ENCODE peak calls at places on chromosomes 5 and 9, in ten cellular contexts. One of them, this sample, is unnamed.

GRCh38 chr5:33781286-33781685 is 110.5 kb downstream of the ADAMTS12 start:
- DNase-seq in lung: no peak
- DNase-seq in AG04450: peak; percentile 29
- DNase-seq in cardiac muscle cell: no peak
- DNase-seq in CD4-positive, alpha-beta T cell: no peak
- DNase-seq in GM23338: no peak
- DNase-seq in astrocyte of the cerebellum: peak; percentile 29
- DNase-seq in heart left ventricle: peak; percentile 45
- DNase-seq in GM20000: no peak
- DNase-seq in left ventricle myocardium inferior: no peak
- DNase-seq in this sample: no peak

GRCh38 chr5:116303340-116303739 is 218.5 kb downstream of the COMMD10 start:
- DNase-seq in AG04450: no peak
- DNase-seq in GM20000: no peak
- DNase-seq in cardiac muscle cell: no peak
- DNase-seq in lung: no peak
- DNase-seq in heart left ventricle: no peak
- DNase-seq in GM23338: no peak
- DNase-seq in CD4-positive, alpha-beta T cell: no peak
- DNase-seq in left ventricle myocardium inferior: no peak
- DNase-seq in astrocyte of the cerebellum: no peak
- DNase-seq in this sample: no peak

GRCh38 chr9:88995627-88996026 is 4.4 kb downstream of the S1PR3 start:
- DNase-seq in astrocyte of the cerebellum: no peak
- DNase-seq in AG04450: no peak
- DNase-seq in CD4-positive, alpha-beta T cell: no peak
- DNase-seq in GM23338: no peak
- DNase-seq in left ventricle myocardium inferior: no peak
- DNase-seq in heart left ventricle: no peak
- DNase-seq in GM20000: no peak
- DNase-seq in lung: no peak
- DNase-seq in cardiac muscle cell: no peak
- DNase-seq in this sample: no peak

GRCh38 chr9:122807271-122807900 is 7.5 kb downstream of the OR1K1 start:
- DNase-seq in heart left ventricle: no peak
- DNase-seq in cardiac muscle cell: no peak
- DNase-seq in AG04450: no peak
- DNase-seq in lung: no peak
- DNase-seq in GM20000: no peak
- DNase-seq in left ventricle myocardium inferior: no peak
- DNase-seq in CD4-positive, alpha-beta T cell: no peak
- DNase-seq in astrocyte of the cerebellum: no peak
- DNase-seq in GM23338: no peak
- DNase-seq in this sample: no peak

GRCh38 chr5:126003309-126003708 is 419.9 kb upstream of the GRAMD2B start:
- DNase-seq in GM20000: no peak
- DNase-seq in GM23338: no peak
- DNase-seq in heart left ventricle: peak; percentile 63
- DNase-seq in CD4-positive, alpha-beta T cell: no peak
- DNase-seq in cardiac muscle cell: no peak
- DNase-seq in left ventricle myocardium inferior: peak; percentile 50
- DNase-seq in AG04450: peak; percentile 42
- DNase-seq in lung: no peak
- DNase-seq in astrocyte of the cerebellum: peak; percentile 99
- DNase-seq in this sample: no peak

GRCh38 chr5:132526290-132526973 is 16.9 kb downstream of the IL5 start:
- DNase-seq in GM23338: peak; percentile 90
- DNase-seq in GM20000: peak; percentile 56
- DNase-seq in AG04450: no peak
- DNase-seq in cardiac muscle cell: peak; percentile 66
- DNase-seq in heart left ventricle: no peak
- DNase-seq in CD4-positive, alpha-beta T cell: peak; percentile 33
- DNase-seq in lung: no peak
- DNase-seq in left ventricle myocardium inferior: no peak
- DNase-seq in astrocyte of the cerebellum: peak; percentile 29
- DNase-seq in this sample: no peak

GRCh38 chr5:175749591-175749990 is 91.7 kb downstream of the HRH2 start:
- DNase-seq in heart left ventricle: no peak
- DNase-seq in left ventricle myocardium inferior: no peak
- DNase-seq in cardiac muscle cell: no peak
- DNase-seq in AG04450: no peak
- DNase-seq in CD4-positive, alpha-beta T cell: no peak
- DNase-seq in GM23338: no peak
- DNase-seq in astrocyte of the cerebellum: no peak
- DNase-seq in lung: no peak
- DNase-seq in GM20000: no peak
- DNase-seq in this sample: no peak

GRCh38 chr5:177531209-177531940 is 14.6 kb upstream of the DDX41 start:
- DNase-seq in lung: no peak
- DNase-seq in astrocyte of the cerebellum: no peak
- DNase-seq in GM23338: no peak
- DNase-seq in CD4-positive, alpha-beta T cell: no peak
- DNase-seq in heart left ventricle: peak; percentile 21
- DNase-seq in left ventricle myocardium inferior: no peak
- DNase-seq in AG04450: no peak
- DNase-seq in GM20000: no peak
- DNase-seq in cardiac muscle cell: no peak
- DNase-seq in this sample: no peak

GRCh38 chr9:129868571-129869486 is 33.6 kb downstream of the USP20 start:
- DNase-seq in astrocyte of the cerebellum: no peak
- DNase-seq in lung: no peak
- DNase-seq in AG04450: no peak
- DNase-seq in GM20000: no peak
- DNase-seq in GM23338: no peak
- DNase-seq in cardiac muscle cell: no peak
- DNase-seq in CD4-positive, alpha-beta T cell: peak; percentile 91
- DNase-seq in left ventricle myocardium inferior: no peak
- DNase-seq in heart left ventricle: no peak
- DNase-seq in this sample: no peak

GRCh38 chr9:137318976-137319375 is 16.9 kb upstream of the NRARP start:
- DNase-seq in left ventricle myocardium inferior: peak; percentile 67
- DNase-seq in astrocyte of the cerebellum: no peak
- DNase-seq in lung: no peak
- DNase-seq in CD4-positive, alpha-beta T cell: no peak
- DNase-seq in cardiac muscle cell: peak; percentile 25
- DNase-seq in heart left ventricle: peak; percentile 81
- DNase-seq in GM20000: peak; percentile 21
- DNase-seq in AG04450: no peak
- DNase-seq in GM23338: peak; percentile 62
- DNase-seq in this sample: no peak
- TF ChIP-seq CTCF in left ventricle myocardium inferior: peak; percentile 66
- TF ChIP-seq CTCF in astrocyte of the cerebellum: peak; percentile 54
- TF ChIP-seq CTCF in lung: peak; percentile 5
- TF ChIP-seq CTCF in CD4-positive, alpha-beta T cell: no peak
- TF ChIP-seq CTCF in cardiac muscle cell: no peak
- TF ChIP-seq CTCF in heart left ventricle: peak; percentile 70
- TF ChIP-seq CTCF in GM20000: no peak
- TF ChIP-seq CTCF in AG04450: no peak
- TF ChIP-seq CTCF in GM23338: peak; percentile 68
- TF ChIP-seq CTCF in this sample: peak; percentile 72

GRCh38 chr9:133252301-133252776 is 22.7 kb downstream of the ABO start:
- DNase-seq in lung: peak; percentile 85
- DNase-seq in AG04450: no peak
- DNase-seq in CD4-positive, alpha-beta T cell: no peak
- DNase-seq in GM23338: no peak
- DNase-seq in heart left ventricle: peak; percentile 61
- DNase-seq in left ventricle myocardium inferior: no peak
- DNase-seq in astrocyte of the cerebellum: no peak
- DNase-seq in cardiac muscle cell: no peak
- DNase-seq in GM20000: no peak
- DNase-seq in this sample: no peak

GRCh38 chr9:133255371-133255940 is 19.5 kb downstream of the ABO start:
- DNase-seq in AG04450: no peak
- DNase-seq in CD4-positive, alpha-beta T cell: no peak
- DNase-seq in astrocyte of the cerebellum: no peak
- DNase-seq in GM23338: no peak
- DNase-seq in lung: no peak
- DNase-seq in cardiac muscle cell: no peak
- DNase-seq in heart left ventricle: no peak
- DNase-seq in GM20000: no peak
- DNase-seq in left ventricle myocardium inferior: no peak
- DNase-seq in this sample: no peak

GRCh38 chr9:133253268-133253667 is 21.7 kb downstream of the ABO start:
- DNase-seq in cardiac muscle cell: no peak
- DNase-seq in heart left ventricle: no peak
- DNase-seq in CD4-positive, alpha-beta T cell: no peak
- DNase-seq in lung: no peak
- DNase-seq in GM20000: no peak
- DNase-seq in astrocyte of the cerebellum: no peak
- DNase-seq in left ventricle myocardium inferior: no peak
- DNase-seq in AG04450: no peak
- DNase-seq in GM23338: no peak
- DNase-seq in this sample: no peak

GRCh38 chr9:133256057-133256461 is 18.9 kb downstream of the ABO start:
- DNase-seq in heart left ventricle: no peak
- DNase-seq in cardiac muscle cell: no peak
- DNase-seq in CD4-positive, alpha-beta T cell: no peak
- DNase-seq in GM20000: no peak
- DNase-seq in lung: no peak
- DNase-seq in AG04450: no peak
- DNase-seq in GM23338: no peak
- DNase-seq in left ventricle myocardium inferior: no peak
- DNase-seq in astrocyte of the cerebellum: no peak
- DNase-seq in this sample: no peak

DNA sequence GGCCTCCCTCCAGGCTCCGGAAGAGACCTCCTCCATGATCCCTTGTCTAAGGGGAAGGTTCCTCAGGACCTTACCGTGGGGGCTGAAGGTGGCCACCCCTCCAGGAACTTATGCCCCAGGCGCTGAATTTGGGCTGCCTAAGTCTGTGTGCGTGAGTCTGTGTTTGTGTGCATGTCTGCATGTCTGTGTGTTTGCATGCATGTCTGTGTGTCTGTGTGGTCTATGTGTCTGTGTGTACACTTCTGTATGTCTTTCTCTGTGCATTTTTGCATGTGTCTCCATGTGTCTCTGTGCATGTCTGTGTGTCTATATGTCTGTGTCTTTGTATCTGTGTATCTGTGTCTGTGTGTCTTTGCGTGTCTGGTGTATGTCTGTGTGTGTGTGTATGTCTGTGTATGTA is 20.5 kb downstream of the ABO start:
- DNase-seq in astrocyte of the cerebellum: no peak
- DNase-seq in GM23338: no peak
- DNase-seq in cardiac muscle cell: no peak
- DNase-seq in heart left ventricle: no peak
- DNase-seq in left ventricle myocardium inferior: no peak
- DNase-seq in lung: no peak
- DNase-seq in CD4-positive, alpha-beta T cell: no peak
- DNase-seq in AG04450: no peak
- DNase-seq in GM20000: no peak
- DNase-seq in this sample: no peak
- TF ChIP-seq CTCF in astrocyte of the cerebellum: no peak
- TF ChIP-seq CTCF in GM23338: no peak
- TF ChIP-seq CTCF in cardiac muscle cell: no peak
- TF ChIP-seq CTCF in heart left ventricle: no peak
- TF ChIP-seq CTCF in left ventricle myocardium inferior: no peak
- TF ChIP-seq CTCF in lung: no peak
- TF ChIP-seq CTCF in CD4-positive, alpha-beta T cell: no peak
- TF ChIP-seq CTCF in AG04450: no peak
- TF ChIP-seq CTCF in GM20000: no peak
- TF ChIP-seq CTCF in this sample: no peak

GRCh38 chr5:139658501-139658927 is 10.4 kb downstream of the CXXC5 start:
- DNase-seq in astrocyte of the cerebellum: no peak
- DNase-seq in AG04450: no peak
- DNase-seq in lung: no peak
- DNase-seq in GM23338: no peak
- DNase-seq in left ventricle myocardium inferior: no peak
- DNase-seq in cardiac muscle cell: no peak
- DNase-seq in heart left ventricle: peak; percentile 64
- DNase-seq in GM20000: no peak
- DNase-seq in CD4-positive, alpha-beta T cell: no peak
- DNase-seq in this sample: no peak
- TF ChIP-seq CTCF in astrocyte of the cerebellum: peak; percentile 17
- TF ChIP-seq CTCF in AG04450: no peak
- TF ChIP-seq CTCF in lung: no peak
- TF ChIP-seq CTCF in GM23338: no peak
- TF ChIP-seq CTCF in left ventricle myocardium inferior: peak; percentile 28
- TF ChIP-seq CTCF in cardiac muscle cell: no peak
- TF ChIP-seq CTCF in heart left ventricle: no peak
- TF ChIP-seq CTCF in GM20000: no peak
- TF ChIP-seq CTCF in CD4-positive, alpha-beta T cell: no peak
- TF ChIP-seq CTCF in this sample: peak; percentile 48

GRCh38 chr9:126398403-126399058 is 71.9 kb downstream of the MVB12B start:
- DNase-seq in heart left ventricle: peak; percentile 72
- DNase-seq in astrocyte of the cerebellum: no peak
- DNase-seq in AG04450: peak; percentile 10
- DNase-seq in lung: peak; percentile 86
- DNase-seq in cardiac muscle cell: peak; percentile 74
- DNase-seq in left ventricle myocardium inferior: peak; percentile 83
- DNase-seq in CD4-positive, alpha-beta T cell: peak; percentile 63
- DNase-seq in GM23338: peak; percentile 80
- DNase-seq in GM20000: peak; percentile 76
- DNase-seq in this sample: no peak

GRCh38 chr9:126395439-126396212 is 69.0 kb downstream of the MVB12B start:
- DNase-seq in GM23338: no peak
- DNase-seq in CD4-positive, alpha-beta T cell: no peak
- DNase-seq in cardiac muscle cell: no peak
- DNase-seq in lung: no peak
- DNase-seq in astrocyte of the cerebellum: peak; percentile 65
- DNase-seq in heart left ventricle: no peak
- DNase-seq in left ventricle myocardium inferior: no peak
- DNase-seq in AG04450: peak; percentile 34
- DNase-seq in GM20000: no peak
- DNase-seq in this sample: no peak

GRCh38 chr9:126399251-126399650 is 72.6 kb downstream of the MVB12B start:
- DNase-seq in astrocyte of the cerebellum: no peak
- DNase-seq in lung: no peak
- DNase-seq in AG04450: no peak
- DNase-seq in left ventricle myocardium inferior: no peak
- DNase-seq in cardiac muscle cell: no peak
- DNase-seq in GM23338: no peak
- DNase-seq in heart left ventricle: no peak
- DNase-seq in CD4-positive, alpha-beta T cell: no peak
- DNase-seq in GM20000: no peak
- DNase-seq in this sample: no peak

GRCh38 chr9:126394802-126395201 is 68.2 kb downstream of the MVB12B start:
- DNase-seq in GM23338: no peak
- DNase-seq in left ventricle myocardium inferior: no peak
- DNase-seq in astrocyte of the cerebellum: no peak
- DNase-seq in GM20000: no peak
- DNase-seq in heart left ventricle: no peak
- DNase-seq in cardiac muscle cell: no peak
- DNase-seq in AG04450: no peak
- DNase-seq in CD4-positive, alpha-beta T cell: no peak
- DNase-seq in lung: no peak
- DNase-seq in this sample: no peak

DNA sequence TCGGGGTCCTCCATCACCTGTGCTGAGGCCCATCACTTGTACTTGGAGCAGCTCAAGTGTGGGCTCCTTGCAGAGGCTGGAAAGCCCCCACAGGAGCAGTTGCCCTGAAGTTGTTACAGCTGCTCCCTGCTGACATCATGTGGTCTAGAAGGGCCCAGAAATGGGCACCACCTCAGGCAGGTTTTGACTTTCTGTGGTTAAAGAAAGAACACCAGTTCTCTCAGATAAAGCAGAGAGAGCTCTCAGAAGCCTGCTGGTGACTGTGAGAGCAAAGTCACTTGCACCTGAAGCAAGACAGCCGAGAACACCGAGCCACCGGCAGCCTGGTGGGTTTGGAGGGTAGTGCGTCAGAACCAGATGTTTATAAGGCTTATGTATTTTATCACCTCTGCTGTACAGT is 70.4 kb downstream of the MVB12B start:
- DNase-seq in astrocyte of the cerebellum: no peak
- DNase-seq in GM23338: no peak
- DNase-seq in heart left ventricle: no peak
- DNase-seq in cardiac muscle cell: no peak
- DNase-seq in CD4-positive, alpha-beta T cell: peak; percentile 41
- DNase-seq in left ventricle myocardium inferior: no peak
- DNase-seq in lung: no peak
- DNase-seq in GM20000: peak; percentile 30
- DNase-seq in AG04450: no peak
- DNase-seq in this sample: no peak
- TF ChIP-seq CTCF in astrocyte of the cerebellum: no peak
- TF ChIP-seq CTCF in GM23338: peak; percentile 7
- TF ChIP-seq CTCF in heart left ventricle: no peak
- TF ChIP-seq CTCF in cardiac muscle cell: no peak
- TF ChIP-seq CTCF in CD4-positive, alpha-beta T cell: peak; percentile 46
- TF ChIP-seq CTCF in left ventricle myocardium inferior: no peak
- TF ChIP-seq CTCF in lung: no peak
- TF ChIP-seq CTCF in GM20000: no peak
- TF ChIP-seq CTCF in AG04450: peak; percentile 30
- TF ChIP-seq CTCF in this sample: peak; percentile 42